ENCODE peak calls at places on chromosome X, in seven cellular contexts. W, P, R, Z, U, O and M are unnamed samples.

GRCh38 chrX:53195401-53195800 is 29.6 kb downstream of the KDM5C start:
- DNase-seq in W (peak; percentile 51), P (no peak), R (no peak), Z (no peak), U (no peak), O (no peak), M (no peak)

GRCh38 chrX:109889289-109890006 is 113.5 kb upstream of the TMEM164 start:
- DNase-seq in W (peak; percentile 16), P (no peak), R (no peak), Z (peak; percentile 63), U (no peak), O (no peak), M (no peak)

GRCh38 chrX:7950865-7951264 is 23.7 kb upstream of the PNPLA4 start:
- DNase-seq in W (no peak), P (no peak), R (no peak), Z (no peak), U (no peak), O (no peak), M (no peak)

GRCh38 chrX:31223817-31224216 is 152.0 kb upstream of the FTHL17 start:
- DNase-seq in W (no peak), P (no peak), R (no peak), Z (no peak), U (no peak), O (peak; percentile 76), M (peak; percentile 54)

GRCh38 chrX:130118941-130119640 is 8.8 kb upstream of the ELF4 start:
- DNase-seq in W (no peak), P (no peak), R (no peak), Z (no peak), U (no peak), O (peak; percentile 41), M (no peak)

GRCh38 chrX:1592863-1593201 is 1.4 kb downstream of the AKAP17A start:
- DNase-seq in W (no peak), P (peak; percentile 28), R (peak; percentile 66), Z (no peak), U (no peak), O (no peak), M (no peak)

GRCh38 chrX:40945366-40945713 is 139.9 kb upstream of the USP9X start:
- DNase-seq in W (no peak), P (no peak), R (no peak), Z (peak; percentile 45), U (no peak), O (peak; percentile 84), M (peak; percentile 74)

GRCh38 chrX:102950908-102951866 is 14.1 kb downstream of the RAB40AL start:
- DNase-seq in W (peak; percentile 51), P (peak; percentile 49), R (no peak), Z (peak; percentile 71), U (peak; percentile 10), O (peak; percentile 9), M (peak; percentile 10)